ENCODE peak calls at places on chromosomes 6 and 20, in seven cellular contexts. One of them, this sample, is unnamed.

GRCh38 chr20:1247689-1248088 is 18.4 kb upstream of the SNPH start:
- DNase-seq in left ventricle myocardium inferior: no peak
- DNase-seq in astrocyte of the spinal cord: no peak
- DNase-seq in activated B cell treated with CpG ODN at 0.5 μM for 24 hours: no peak
- DNase-seq in kidney: no peak
- DNase-seq in HepG2: no peak
- DNase-seq in tibial artery: no peak
- DNase-seq in this sample: no peak

GRCh38 chr6:16154904-16155303 is 26.0 kb downstream of the MYLIP start:
- DNase-seq in left ventricle myocardium inferior: peak; percentile 46
- DNase-seq in astrocyte of the spinal cord: peak; percentile 88
- DNase-seq in activated B cell treated with CpG ODN at 0.5 μM for 24 hours: no peak
- DNase-seq in kidney: no peak
- DNase-seq in HepG2: no peak
- DNase-seq in tibial artery: peak; percentile 39
- DNase-seq in this sample: no peak

GRCh38 chr20:3203315-3204123 is 963 bp downstream of the DDRGK1 start:
- DNase-seq in left ventricle myocardium inferior: no peak
- DNase-seq in astrocyte of the spinal cord: peak; percentile 9
- DNase-seq in activated B cell treated with CpG ODN at 0.5 μM for 24 hours: no peak
- DNase-seq in kidney: no peak
- DNase-seq in HepG2: peak; percentile 50
- DNase-seq in tibial artery: no peak
- DNase-seq in this sample: peak; percentile 74

GRCh38 chr6:17226766-17227338 is 54.3 kb upstream of the RBM24 start:
- DNase-seq in left ventricle myocardium inferior: no peak
- DNase-seq in astrocyte of the spinal cord: no peak
- DNase-seq in activated B cell treated with CpG ODN at 0.5 μM for 24 hours: no peak
- DNase-seq in kidney: no peak
- DNase-seq in HepG2: no peak
- DNase-seq in tibial artery: no peak
- DNase-seq in this sample: no peak

GRCh38 chr6:148885154-148885870 is 138.5 kb downstream of the UST start:
- DNase-seq in left ventricle myocardium inferior: no peak
- DNase-seq in astrocyte of the spinal cord: peak; percentile 89
- DNase-seq in activated B cell treated with CpG ODN at 0.5 μM for 24 hours: no peak
- DNase-seq in kidney: no peak
- DNase-seq in HepG2: no peak
- DNase-seq in tibial artery: no peak
- DNase-seq in this sample: no peak

GRCh38 chr20:45918779-45919535 is 7.0 kb upstream of the PLTP start:
- DNase-seq in left ventricle myocardium inferior: no peak
- DNase-seq in astrocyte of the spinal cord: no peak
- DNase-seq in activated B cell treated with CpG ODN at 0.5 μM for 24 hours: no peak
- DNase-seq in kidney: no peak
- DNase-seq in HepG2: no peak
- DNase-seq in tibial artery: no peak
- DNase-seq in this sample: no peak

GRCh38 chr6:7543761-7544424 is 2.4 kb downstream of the DSP start:
- DNase-seq in left ventricle myocardium inferior: no peak
- DNase-seq in astrocyte of the spinal cord: peak; percentile 2
- DNase-seq in activated B cell treated with CpG ODN at 0.5 μM for 24 hours: no peak
- DNase-seq in kidney: no peak
- DNase-seq in HepG2: no peak
- DNase-seq in tibial artery: no peak
- DNase-seq in this sample: no peak

GRCh38 chr6:146651482-146651863 is 52.7 kb downstream of the ADGB start:
- DNase-seq in left ventricle myocardium inferior: no peak
- DNase-seq in astrocyte of the spinal cord: no peak
- DNase-seq in activated B cell treated with CpG ODN at 0.5 μM for 24 hours: no peak
- DNase-seq in kidney: no peak
- DNase-seq in HepG2: no peak
- DNase-seq in tibial artery: no peak
- DNase-seq in this sample: no peak

GRCh38 chr6:47413752-47414516 is 63.7 kb upstream of the CD2AP start:
- DNase-seq in left ventricle myocardium inferior: no peak
- DNase-seq in astrocyte of the spinal cord: peak; percentile 76
- DNase-seq in activated B cell treated with CpG ODN at 0.5 μM for 24 hours: no peak
- DNase-seq in kidney: no peak
- DNase-seq in HepG2: peak; percentile 64
- DNase-seq in tibial artery: peak; percentile 25
- DNase-seq in this sample: peak; percentile 57

GRCh38 chr6:24451581-24452041 is 37.8 kb downstream of the GPLD1 start:
- DNase-seq in left ventricle myocardium inferior: no peak
- DNase-seq in astrocyte of the spinal cord: no peak
- DNase-seq in activated B cell treated with CpG ODN at 0.5 μM for 24 hours: no peak
- DNase-seq in kidney: no peak
- DNase-seq in HepG2: no peak
- DNase-seq in tibial artery: no peak
- DNase-seq in this sample: no peak

GRCh38 chr6:2228392-2228791 is 17.0 kb downstream of the GMDS start:
- DNase-seq in left ventricle myocardium inferior: no peak
- DNase-seq in astrocyte of the spinal cord: no peak
- DNase-seq in activated B cell treated with CpG ODN at 0.5 μM for 24 hours: no peak
- DNase-seq in kidney: no peak
- DNase-seq in HepG2: no peak
- DNase-seq in tibial artery: no peak
- DNase-seq in this sample: no peak

GRCh38 chr20:49471397-49471796 is 11.1 kb downstream of the KCNB1 start:
- DNase-seq in left ventricle myocardium inferior: no peak
- DNase-seq in astrocyte of the spinal cord: no peak
- DNase-seq in activated B cell treated with CpG ODN at 0.5 μM for 24 hours: no peak
- DNase-seq in kidney: no peak
- DNase-seq in HepG2: no peak
- DNase-seq in tibial artery: no peak
- DNase-seq in this sample: no peak

GRCh38 chr6:3232017-3232838 is 4.8 kb upstream of the TUBB2B start:
- DNase-seq in left ventricle myocardium inferior: no peak
- DNase-seq in astrocyte of the spinal cord: no peak
- DNase-seq in activated B cell treated with CpG ODN at 0.5 μM for 24 hours: no peak
- DNase-seq in kidney: no peak
- DNase-seq in HepG2: no peak
- DNase-seq in tibial artery: no peak
- DNase-seq in this sample: no peak

GRCh38 chr6:3749991-3750323 is 1.6 kb downstream of the PXDC1 start:
- DNase-seq in left ventricle myocardium inferior: peak; percentile 55
- DNase-seq in astrocyte of the spinal cord: peak; percentile 86
- DNase-seq in activated B cell treated with CpG ODN at 0.5 μM for 24 hours: no peak
- DNase-seq in kidney: peak; percentile 83
- DNase-seq in HepG2: peak; percentile 30
- DNase-seq in tibial artery: peak; percentile 87
- DNase-seq in this sample: no peak

GRCh38 chr6:710601-711571 is 17.9 kb upstream of the EXOC2 start:
- DNase-seq in left ventricle myocardium inferior: peak; percentile 61
- DNase-seq in astrocyte of the spinal cord: peak; percentile 78
- DNase-seq in activated B cell treated with CpG ODN at 0.5 μM for 24 hours: peak; percentile 55
- DNase-seq in kidney: peak; percentile 88
- DNase-seq in HepG2: no peak
- DNase-seq in tibial artery: peak; percentile 48
- DNase-seq in this sample: peak; percentile 84

GRCh38 chr6:155418017-155418749 is 37.5 kb downstream of the NOX3 start:
- DNase-seq in left ventricle myocardium inferior: no peak
- DNase-seq in astrocyte of the spinal cord: peak; percentile 85
- DNase-seq in activated B cell treated with CpG ODN at 0.5 μM for 24 hours: no peak
- DNase-seq in kidney: no peak
- DNase-seq in HepG2: no peak
- DNase-seq in tibial artery: peak; percentile 41
- DNase-seq in this sample: peak; percentile 69

GRCh38 chr6:6820688-6821238 is 232.2 kb downstream of the LY86 start:
- DNase-seq in left ventricle myocardium inferior: no peak
- DNase-seq in astrocyte of the spinal cord: no peak
- DNase-seq in activated B cell treated with CpG ODN at 0.5 μM for 24 hours: no peak
- DNase-seq in kidney: peak; percentile 95
- DNase-seq in HepG2: no peak
- DNase-seq in tibial artery: no peak
- DNase-seq in this sample: no peak

GRCh38 chr6:44110966-44111365 is 16.3 kb downstream of the MRPL14 start:
- DNase-seq in left ventricle myocardium inferior: no peak
- DNase-seq in astrocyte of the spinal cord: no peak
- DNase-seq in activated B cell treated with CpG ODN at 0.5 μM for 24 hours: no peak
- DNase-seq in kidney: no peak
- DNase-seq in HepG2: no peak
- DNase-seq in tibial artery: no peak
- DNase-seq in this sample: no peak

GRCh38 chr6:169263836-169264608 is 10.4 kb upstream of the THBS2 start:
- DNase-seq in left ventricle myocardium inferior: peak; percentile 60
- DNase-seq in astrocyte of the spinal cord: peak; percentile 55
- DNase-seq in activated B cell treated with CpG ODN at 0.5 μM for 24 hours: no peak
- DNase-seq in kidney: no peak
- DNase-seq in HepG2: no peak
- DNase-seq in tibial artery: no peak
- DNase-seq in this sample: no peak

DNA sequence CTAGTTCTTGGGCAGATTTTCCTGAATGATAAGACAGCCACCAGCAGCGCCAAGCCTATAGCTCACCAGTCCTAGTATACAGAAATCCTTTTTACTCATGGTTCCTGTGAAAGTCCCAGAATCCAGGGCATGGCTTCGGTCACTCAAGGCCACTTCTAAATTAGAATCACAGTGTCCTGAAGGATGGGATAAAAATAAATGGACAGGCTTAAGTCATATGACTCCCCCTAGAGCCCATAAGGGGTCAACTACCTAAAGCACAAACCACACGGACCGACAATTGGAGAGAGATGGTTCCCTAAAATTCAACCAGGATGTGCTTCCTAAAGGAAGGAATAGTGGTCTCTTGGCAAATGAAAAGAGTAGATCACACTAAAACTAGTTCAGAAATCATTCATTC is 404.1 kb upstream of the PLCB4 start:
- DNase-seq in left ventricle myocardium inferior: no peak
- DNase-seq in astrocyte of the spinal cord: no peak
- DNase-seq in activated B cell treated with CpG ODN at 0.5 μM for 24 hours: no peak
- DNase-seq in kidney: no peak
- DNase-seq in HepG2: no peak
- DNase-seq in tibial artery: no peak
- DNase-seq in this sample: no peak
- TF ChIP-seq CTCF in left ventricle myocardium inferior: peak; percentile 46
- TF ChIP-seq CTCF in astrocyte of the spinal cord: peak; percentile 14
- TF ChIP-seq CTCF in activated B cell treated with CpG ODN at 0.5 μM for 24 hours: no peak
- TF ChIP-seq CTCF in kidney: no peak
- TF ChIP-seq CTCF in HepG2: peak; percentile 41
- TF ChIP-seq CTCF in tibial artery: no peak
- TF ChIP-seq CTCF in this sample: no peak

GRCh38 chr6:130365166-130366010 is 429 bp upstream of the TMEM200A start:
- DNase-seq in left ventricle myocardium inferior: peak; percentile 22
- DNase-seq in astrocyte of the spinal cord: peak; percentile 83
- DNase-seq in activated B cell treated with CpG ODN at 0.5 μM for 24 hours: peak; percentile 50
- DNase-seq in kidney: peak; percentile 89
- DNase-seq in HepG2: peak; percentile 40
- DNase-seq in tibial artery: peak; percentile 47
- DNase-seq in this sample: peak; percentile 72

GRCh38 chr6:130364224-130364780 is 1.5 kb upstream of the TMEM200A start:
- DNase-seq in left ventricle myocardium inferior: no peak
- DNase-seq in astrocyte of the spinal cord: no peak
- DNase-seq in activated B cell treated with CpG ODN at 0.5 μM for 24 hours: no peak
- DNase-seq in kidney: no peak
- DNase-seq in HepG2: no peak
- DNase-seq in tibial artery: no peak
- DNase-seq in this sample: no peak

GRCh38 chr6:130367767-130368166 is 1.9 kb downstream of the TMEM200A start:
- DNase-seq in left ventricle myocardium inferior: no peak
- DNase-seq in astrocyte of the spinal cord: no peak
- DNase-seq in activated B cell treated with CpG ODN at 0.5 μM for 24 hours: no peak
- DNase-seq in kidney: no peak
- DNase-seq in HepG2: no peak
- DNase-seq in tibial artery: no peak
- DNase-seq in this sample: no peak

GRCh38 chr6:130369821-130370220 is 4.0 kb downstream of the TMEM200A start:
- DNase-seq in left ventricle myocardium inferior: no peak
- DNase-seq in astrocyte of the spinal cord: no peak
- DNase-seq in activated B cell treated with CpG ODN at 0.5 μM for 24 hours: no peak
- DNase-seq in kidney: no peak
- DNase-seq in HepG2: no peak
- DNase-seq in tibial artery: no peak
- DNase-seq in this sample: no peak

DNA sequence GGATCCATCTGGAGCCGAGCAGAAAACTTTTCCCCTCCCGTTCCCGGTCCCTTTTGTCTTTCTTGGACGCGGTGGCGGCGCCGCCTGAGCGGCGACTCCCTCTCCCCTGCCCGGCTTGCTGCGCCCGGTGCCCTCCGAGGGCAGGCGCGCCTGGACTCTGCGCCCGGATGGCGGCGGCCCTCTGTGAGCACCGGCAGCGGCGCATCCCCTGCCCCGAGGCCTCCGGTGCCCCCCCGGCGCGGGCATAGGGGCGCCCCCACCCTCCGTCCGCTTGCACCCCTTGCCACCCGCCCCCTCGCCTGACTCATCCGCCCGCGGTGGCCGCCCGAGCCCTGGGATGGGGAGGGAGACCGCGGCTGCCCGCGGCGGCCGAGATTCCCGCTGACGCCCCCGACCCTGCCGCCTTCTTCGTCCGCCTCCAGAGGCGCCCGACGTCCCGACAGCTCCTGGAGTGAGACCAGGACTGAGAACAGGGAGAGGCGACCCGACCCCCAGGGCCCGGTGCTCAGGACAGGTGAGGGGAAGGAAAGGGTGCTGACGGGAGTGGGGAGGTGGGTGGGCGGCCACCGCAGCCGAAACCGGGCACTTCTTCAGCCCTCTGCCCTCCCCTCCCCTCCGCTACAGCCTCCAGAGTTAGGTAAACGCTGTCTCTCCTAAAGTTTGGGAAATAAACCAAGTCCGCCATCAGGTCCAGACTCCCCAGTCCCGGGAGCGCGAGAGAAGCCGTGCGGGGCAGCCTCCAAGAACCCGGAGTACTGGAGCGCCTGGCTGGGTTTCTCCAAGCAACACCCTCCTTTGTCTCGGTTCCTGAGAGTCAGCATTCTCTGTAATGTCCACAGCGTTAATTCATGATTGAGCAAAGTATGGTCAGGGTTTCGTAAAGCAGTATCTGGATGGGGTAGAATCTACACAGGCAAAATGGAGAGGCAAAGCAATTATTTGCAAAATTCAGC is at the start of gene TMEM200A:
- DNase-seq in left ventricle myocardium inferior: no peak
- DNase-seq in astrocyte of the spinal cord: peak; percentile 61
- DNase-seq in activated B cell treated with CpG ODN at 0.5 μM for 24 hours: no peak
- DNase-seq in kidney: peak; percentile 85
- DNase-seq in HepG2: no peak
- DNase-seq in tibial artery: peak; percentile 51
- DNase-seq in this sample: peak; percentile 42
- TF ChIP-seq CTCF in left ventricle myocardium inferior: no peak
- TF ChIP-seq CTCF in astrocyte of the spinal cord: peak; percentile 30
- TF ChIP-seq CTCF in activated B cell treated with CpG ODN at 0.5 μM for 24 hours: no peak
- TF ChIP-seq CTCF in kidney: no peak
- TF ChIP-seq CTCF in HepG2: peak; percentile 23
- TF ChIP-seq CTCF in tibial artery: no peak
- TF ChIP-seq CTCF in this sample: no peak

GRCh38 chr6:114323784-114324183 is 19.0 kb downstream of the HS3ST5 start:
- DNase-seq in left ventricle myocardium inferior: no peak
- DNase-seq in astrocyte of the spinal cord: no peak
- DNase-seq in activated B cell treated with CpG ODN at 0.5 μM for 24 hours: no peak
- DNase-seq in kidney: no peak
- DNase-seq in HepG2: no peak
- DNase-seq in tibial artery: no peak
- DNase-seq in this sample: no peak

GRCh38 chr6:114327074-114327473 is 15.7 kb downstream of the HS3ST5 start:
- DNase-seq in left ventricle myocardium inferior: no peak
- DNase-seq in astrocyte of the spinal cord: no peak
- DNase-seq in activated B cell treated with CpG ODN at 0.5 μM for 24 hours: no peak
- DNase-seq in kidney: no peak
- DNase-seq in HepG2: peak; percentile 2
- DNase-seq in tibial artery: no peak
- DNase-seq in this sample: no peak
- TF ChIP-seq CTCF in left ventricle myocardium inferior: no peak
- TF ChIP-seq CTCF in astrocyte of the spinal cord: no peak
- TF ChIP-seq CTCF in activated B cell treated with CpG ODN at 0.5 μM for 24 hours: no peak
- TF ChIP-seq CTCF in kidney: no peak
- TF ChIP-seq CTCF in HepG2: no peak
- TF ChIP-seq CTCF in tibial artery: no peak
- TF ChIP-seq CTCF in this sample: no peak

GRCh38 chr6:27894839-27895762 is 17.1 kb downstream of the OR2B2 start:
- DNase-seq in left ventricle myocardium inferior: no peak
- DNase-seq in astrocyte of the spinal cord: peak; percentile 89
- DNase-seq in activated B cell treated with CpG ODN at 0.5 μM for 24 hours: peak; percentile 44
- DNase-seq in kidney: no peak
- DNase-seq in HepG2: peak; percentile 85
- DNase-seq in tibial artery: peak; percentile 52
- DNase-seq in this sample: peak; percentile 56
- TF ChIP-seq CTCF in left ventricle myocardium inferior: peak; percentile 83
- TF ChIP-seq CTCF in astrocyte of the spinal cord: peak; percentile 82
- TF ChIP-seq CTCF in activated B cell treated with CpG ODN at 0.5 μM for 24 hours: no peak
- TF ChIP-seq CTCF in kidney: peak; percentile 94
- TF ChIP-seq CTCF in HepG2: peak; percentile 95
- TF ChIP-seq CTCF in tibial artery: peak; percentile 84
- TF ChIP-seq CTCF in this sample: peak; percentile 83

This sample was measured in GM20000.